ENCODE peak calls at places on chromosome 13, in four cellular contexts. P is SK-N-SH, O is H1, G is ovary. V is an unnamed sample.

GRCh38 chr13:24209138-24209537 is 48.6 kb downstream of the SPATA13 start:
- DNase-seq in O (no peak), G (no peak), P (no peak), V (no peak)

GRCh38 chr13:39811696-39812095 is 156.2 kb downstream of the COG6 start:
- DNase-seq in O (no peak), P (no peak), G (no peak), V (no peak)

GRCh38 chr13:53672005-53672404 is 643.4 kb downstream of the OLFM4 start:
- DNase-seq in G (no peak), O (no peak), P (no peak), V (no peak)

GRCh38 chr13:53238241-53238640 is 209.6 kb downstream of the OLFM4 start:
- DNase-seq in G (no peak), P (no peak), O (no peak), V (no peak)

GRCh38 chr13:28679628-28680027 is 20.7 kb downstream of the POMP start:
- DNase-seq in P (no peak), G (no peak), O (no peak), V (no peak)

GRCh38 chr13:80339841-80340642 is 884 bp downstream of the SPRY2 start:
- DNase-seq in G (peak), P (peak), O (peak), V (no peak)

GRCh38 chr13:76009491-76009890 is 373.4 kb downstream of the LMO7 start:
- DNase-seq in G (no peak), P (no peak), O (no peak), V (no peak)

GRCh38 chr13:96650301-96650886 is 343.9 kb downstream of the OXGR1 start:
- DNase-seq in G (no peak), O (no peak), P (no peak), V (no peak)

GRCh38 chr13:99265823-99266426 is 7.7 kb upstream of the GPR18 start:
- DNase-seq in O (no peak), G (no peak), P (peak), V (no peak)

GRCh38 chr13:29511439-29511814 is 84.1 kb downstream of the SLC7A1 start:
- DNase-seq in G (no peak), O (no peak), P (no peak), V (no peak)

GRCh38 chr13:60163525-60164471 is at the start of gene DIAPH3:
- DNase-seq in P (peak), G (peak), O (peak), V (peak)

GRCh38 chr13:24261566-24261965 is 47.8 kb upstream of the C1QTNF9 start:
- DNase-seq in G (no peak), O (no peak), P (no peak), V (no peak)

GRCh38 chr13:83150616-83151307 is 731.5 kb downstream of the SLITRK1 start:
- DNase-seq in G (no peak), O (no peak), P (no peak), V (no peak)

GRCh38 chr13:56561327-56561726 is 579.4 kb upstream of the PRR20A start:
- DNase-seq in P (no peak), G (no peak), O (no peak), V (no peak)

GRCh38 chr13:71625694-71626093 is 241.3 kb downstream of the DACH1 start:
- DNase-seq in P (no peak), O (no peak), G (no peak), V (no peak)

GRCh38 chr13:87557788-87558187 is 113.4 kb upstream of the SLITRK5 start:
- DNase-seq in G (no peak), P (no peak), O (no peak), V (no peak)

GRCh38 chr13:32829676-32830091 is 186.5 kb upstream of the KL start:
- DNase-seq in O (no peak), G (no peak), P (no peak), V (no peak)

GRCh38 chr13:67416047-67416925 is 186.2 kb upstream of the PCDH9 start:
- DNase-seq in P (peak), G (no peak), O (peak), V (no peak)

GRCh38 chr13:50202485-50202884 is 187.2 kb downstream of the KCNRG start:
- DNase-seq in O (no peak), G (no peak), P (no peak), V (no peak)

GRCh38 chr13:29543230-29544215 is 52.0 kb downstream of the SLC7A1 start:
- DNase-seq in G (no peak), P (no peak), O (no peak), V (no peak)

GRCh38 chr13:94251801-94252200 is 227.7 kb downstream of the DCT start:
- DNase-seq in O (no peak), P (no peak), G (peak), V (no peak)

GRCh38 chr13:99191900-99192399 is 8.7 kb upstream of the UBAC2 start:
- DNase-seq in P (no peak), G (no peak), O (no peak), V (no peak)

GRCh38 chr13:26656919-26657318 is 99.4 kb downstream of the WASF3 start:
- DNase-seq in G (no peak), P (no peak), O (no peak), V (no peak)

GRCh38 chr13:46728777-46729176 is 68.2 kb downstream of the ESD start:
- DNase-seq in G (no peak), O (no peak), P (no peak), V (no peak)

GRCh38 chr13:108200781-108201398 is 14.4 kb downstream of the LIG4 start:
- DNase-seq in P (no peak), G (no peak), O (no peak), V (no peak)

GRCh38 chr13:85654227-85654626 is 145.0 kb downstream of the SLITRK6 start:
- DNase-seq in G (no peak), P (peak), O (no peak), V (no peak)
- TF ChIP-seq EP300 in G (no peak), P (peak), O (no peak), V (no peak)

GRCh38 chr13:112779856-112780604 is 90.2 kb downstream of the ATP11A start:
- DNase-seq in P (peak), G (no peak), O (no peak), V (no peak)

GRCh38 chr13:112781287-112781686 is 91.4 kb downstream of the ATP11A start:
- DNase-seq in O (peak), P (peak), G (no peak), V (no peak)

GRCh38 chr13:112783135-112783945 is 93.5 kb downstream of the ATP11A start:
- DNase-seq in P (peak), O (peak), G (peak), V (peak)

GRCh38 chr13:112782433-112783010 is 92.7 kb downstream of the ATP11A start:
- DNase-seq in P (peak), G (no peak), O (peak), V (no peak)

GRCh38 chr13:112781881-112782361 is 92.1 kb downstream of the ATP11A start:
- DNase-seq in O (peak), P (peak), G (no peak), V (no peak)
- H3K27ac ChIP-seq in O (no peak), P (no peak), G (no peak), V (peak)

GRCh38 chr13:66322193-66322592 is 907.9 kb downstream of the PCDH9 start:
- DNase-seq in O (no peak), P (peak), G (no peak), V (no peak)
- TF ChIP-seq EP300 in O (no peak), P (no peak), G (no peak), V (no peak)

GRCh38 chr13:21717817-21718216 is 46.9 kb downstream of the FGF9 start:
- DNase-seq in O (no peak), P (no peak), G (no peak), V (no peak)
- H3K27ac ChIP-seq in O (no peak), P (no peak), G (no peak), V (no peak)

DNA sequence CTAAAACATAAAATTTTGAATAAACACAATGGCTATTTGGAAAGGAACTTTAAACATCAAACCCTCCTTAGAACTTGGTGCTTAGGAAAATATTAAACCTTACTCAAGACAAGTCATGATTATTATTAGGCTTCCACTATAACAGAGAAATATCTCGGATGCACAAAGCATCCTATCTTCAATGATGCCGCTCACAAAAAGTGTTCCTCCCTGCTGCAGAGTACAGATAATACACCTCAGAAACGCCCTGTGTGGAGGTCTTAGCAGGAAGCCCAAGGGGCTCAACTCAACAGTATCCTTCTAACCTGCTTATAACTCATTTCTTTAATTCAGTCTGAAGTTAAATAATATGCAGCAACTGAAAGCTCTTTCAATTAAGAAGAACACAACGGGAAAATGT is 12.2 kb downstream of the ELF1 start:
- DNase-seq in O (no peak), G (no peak), P (no peak), V (no peak)
- TF ChIP-seq EP300 in O (no peak), G (no peak), P (no peak), V (no peak)